ENCODE peak calls at places on chromosomes 7 and 10, in five cellular contexts. C is osteoblast, Y is lung, Z is ovary, I is upper lobe of right lung. T is an unnamed sample. For H3K27me3, the result is how much of the 10 kb centered on the place peaks cover.

GRCh38 chr7:133353775-133354174 is 100.9 kb downstream of the EXOC4 start:
- DNase-seq in Z (no peak), Y (no peak), C (no peak), I (no peak), T (no peak)

GRCh38 chr10:49526624-49527023 is 12.3 kb downstream of the ERCC6 start:
- DNase-seq in Y (no peak), Z (no peak), C (no peak), I (no peak), T (no peak)

GRCh38 chr7:130160455-130160854 is 44.8 kb downstream of the TMEM209 start:
- DNase-seq in C (no peak), I (no peak), Z (no peak), Y (no peak), T (no peak)

GRCh38 chr7:18706648-18707047 is 211.1 kb downstream of the HDAC9 start:
- DNase-seq in Z (no peak), C (no peak), Y (no peak), I (no peak), T (no peak)

GRCh38 chr10:71998840-71999194 is 34.6 kb downstream of the CHST3 start:
- DNase-seq in Y (no peak), Z (peak), I (no peak), C (peak), T (peak)

GRCh38 chr7:26419198-26419597 is 127.5 kb downstream of the SNX10 start:
- DNase-seq in C (no peak), Y (no peak), Z (no peak), I (no peak), T (no peak)

GRCh38 chr7:96998765-96999164 is 6.6 kb upstream of the DLX6 start:
- DNase-seq in Y (no peak), C (peak), Z (no peak), I (no peak), T (no peak)

GRCh38 chr7:76405738-76406137 is 3.8 kb downstream of the SSC4D start:
- DNase-seq in Y (no peak), I (no peak), Z (no peak), C (peak), T (no peak)

GRCh38 chr7:106779877-106780276 is 85.2 kb upstream of the PIK3CG start:
- DNase-seq in Y (no peak), I (no peak), C (no peak), Z (no peak), T (no peak)

GRCh38 chr7:29807179-29807841 is 1.0 kb downstream of the WIPF3 start:
- DNase-seq in I (no peak), Z (peak), C (peak), Y (no peak), T (no peak)

GRCh38 chr10:122655524-122656307 is 43.9 kb downstream of the C10orf120 start:
- DNase-seq in Z (no peak), Y (peak), C (peak), I (peak), T (no peak)

GRCh38 chr10:73998623-73999622 is 1.0 kb downstream of the VCL start:
- DNase-seq in I (peak), Y (peak), Z (peak), C (peak), T (peak)

GRCh38 chr10:61554925-61555324 is 101.7 kb upstream of the TMEM26 start:
- DNase-seq in I (no peak), Z (no peak), Y (no peak), C (no peak), T (no peak)

GRCh38 chr7:158327571-158328180 is 259.9 kb downstream of the PTPRN2 start:
- DNase-seq in C (peak), Y (no peak), I (no peak), Z (no peak), T (peak)

GRCh38 chr10:8060010-8060703 is 5.7 kb downstream of the GATA3 start:
- DNase-seq in C (peak), Z (no peak), I (no peak), Y (no peak), T (no peak)

GRCh38 chr10:10831085-10831484 is 186.6 kb upstream of the CELF2 start:
- DNase-seq in Y (peak), Z (peak), I (peak), C (peak), T (peak)

GRCh38 chr7:128425851-128426250 is 16.1 kb upstream of the IMPDH1 start:
- DNase-seq in C (peak), Y (peak), I (no peak), Z (peak), T (peak)

GRCh38 chr10:32909461-32909860 is 48.6 kb downstream of the ITGB1 start:
- DNase-seq in C (no peak), I (no peak), Z (no peak), Y (no peak), T (no peak)

GRCh38 chr7:142357953-142358520 is 100.2 kb upstream of the PRSS58 start:
- DNase-seq in C (peak), Z (no peak), Y (no peak), I (no peak), T (no peak)

GRCh38 chr7:140605337-140605736 is 35.3 kb downstream of the DENND2A start:
- DNase-seq in Z (no peak), Y (no peak), I (peak), C (peak), T (no peak)

GRCh38 chr7:96667026-96667425 is 42.6 kb downstream of the SEM1 start:
- DNase-seq in I (no peak), Y (no peak), C (peak), Z (no peak), T (no peak)

GRCh38 chr7:154903083-154903731 is 99.7 kb downstream of the PAXIP1 start:
- DNase-seq in Z (no peak), C (peak), I (peak), Y (no peak), T (no peak)

GRCh38 chr7:46811529-46811928 is 770.4 kb downstream of the TNS3 start:
- DNase-seq in Y (no peak), I (no peak), C (peak), Z (peak), T (no peak)

GRCh38 chr7:130486114-130486962 is 5.5 kb upstream of the MEST start:
- DNase-seq in I (peak), Y (peak), C (peak), Z (peak), T (no peak)

GRCh38 chr7:96995406-96996110 is 9.8 kb upstream of the DLX6 start:
- DNase-seq in Y (no peak), Z (no peak), I (peak), C (no peak), T (no peak)

GRCh38 chr10:3720228-3721019 is 64.6 kb downstream of the KLF6 start:
- DNase-seq in Z (no peak), C (peak), I (peak), Y (peak), T (peak)

GRCh38 chr7:143172354-143172753 is 10.9 kb upstream of the TAS2R39 start:
- DNase-seq in Y (peak), Z (no peak), C (peak), I (peak), T (no peak)

GRCh38 chr7:17487343-17487742 is 188.9 kb downstream of the AHR start:
- DNase-seq in C (peak), Y (no peak), Z (no peak), I (no peak), T (no peak)

GRCh38 chr10:3427846-3428442 is 255.4 kb upstream of the PITRM1 start:
- DNase-seq in Y (no peak), C (no peak), I (no peak), Z (no peak), T (peak)

GRCh38 chr7:43110790-43111362 is 1.6 kb upstream of the HECW1 start:
- DNase-seq in Z (no peak), Y (no peak), I (no peak), C (no peak), T (no peak)

GRCh38 chr10:9188022-9188810 is 1133.7 kb downstream of the GATA3 start:
- DNase-seq in Y (no peak), I (no peak), Z (no peak), C (no peak), T (no peak)

GRCh38 chr7:157818701-157819516 is 482.1 kb downstream of the DNAJB6 start:
- DNase-seq in C (no peak), I (peak), Y (no peak), Z (no peak), T (no peak)

GRCh38 chr10:28256776-28257175 is 46.1 kb downstream of the MPP7 start:
- DNase-seq in C (no peak), Y (no peak), I (no peak), Z (no peak), T (no peak)

GRCh38 chr10:69362471-69362954 is 54.2 kb downstream of the TACR2 start:
- DNase-seq in I (peak), C (peak), Z (no peak), Y (peak), T (peak)

GRCh38 chr10:18233775-18234174 is 93.6 kb downstream of the CACNB2 start:
- DNase-seq in Y (no peak), C (no peak), I (no peak), Z (peak), T (no peak)

GRCh38 chr10:44981172-44982113 is 2.8 kb upstream of the DEPP1 start:
- DNase-seq in I (no peak), C (peak), Z (peak), Y (no peak), T (no peak)

GRCh38 chr10:47305566-47305965 is 5.6 kb downstream of the GDF10 start:
- DNase-seq in Y (no peak), C (no peak), Z (no peak), I (no peak), T (no peak)

GRCh38 chr7:43391518-43391917 is 191.4 kb upstream of the STK17A start:
- DNase-seq in I (no peak), Z (no peak), Y (no peak), C (no peak), T (no peak)

DNA sequence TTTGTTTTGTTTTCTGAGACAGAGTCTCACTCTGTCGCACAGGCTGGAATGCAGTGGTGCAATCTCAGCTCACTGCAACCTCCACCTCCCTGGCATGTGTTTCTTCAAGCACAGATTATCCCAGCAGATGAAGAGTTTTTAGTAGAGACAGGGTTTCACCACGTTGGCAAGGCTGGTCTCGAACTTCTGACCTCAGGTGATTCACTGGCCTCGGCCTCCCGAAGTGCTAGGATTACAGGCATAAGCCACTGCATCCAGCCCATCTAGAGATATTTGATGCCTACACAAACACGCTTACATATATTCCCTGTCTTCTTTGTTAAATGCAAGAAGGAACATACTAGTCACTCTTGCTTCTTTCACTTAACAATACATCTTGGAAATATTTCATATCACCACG is 5.9 kb upstream of the PTF1A start:
- DNase-seq in I (no peak), Y (no peak), Z (no peak), C (no peak), T (no peak)
- H3K27me3 ChIP-seq in I (under half), Y (under half), Z (under half), C (under half), T (under half)

GRCh38 chr10:78720091-78720490 is 348.7 kb upstream of the ZMIZ1 start:
- DNase-seq in C (no peak), Y (no peak), Z (no peak), I (no peak), T (no peak)

GRCh38 chr10:78717200-78717599 is 351.6 kb upstream of the ZMIZ1 start:
- DNase-seq in Y (no peak), I (no peak), C (no peak), Z (no peak), T (peak)

GRCh38 chr10:78716034-78716660 is 352.6 kb upstream of the ZMIZ1 start:
- DNase-seq in Z (no peak), Y (no peak), C (no peak), I (no peak), T (no peak)

GRCh38 chr10:78719276-78719675 is 349.5 kb upstream of the ZMIZ1 start:
- DNase-seq in Z (no peak), Y (no peak), I (no peak), C (no peak), T (no peak)

GRCh38 chr10:78718032-78718572 is 350.7 kb upstream of the ZMIZ1 start:
- DNase-seq in I (no peak), C (no peak), Z (no peak), Y (no peak), T (no peak)
- TF ChIP-seq CTCF in I (no peak), C (no peak), Z (no peak), Y (no peak), T (no peak)

GRCh38 chr10:121495719-121496118 is 102.5 kb downstream of the FGFR2 start:
- DNase-seq in I (peak), C (no peak), Z (no peak), Y (peak), T (no peak)
- H3K27me3 ChIP-seq in I (under half), C (under half), Z (under half), Y (under half), T (under half)

DNA sequence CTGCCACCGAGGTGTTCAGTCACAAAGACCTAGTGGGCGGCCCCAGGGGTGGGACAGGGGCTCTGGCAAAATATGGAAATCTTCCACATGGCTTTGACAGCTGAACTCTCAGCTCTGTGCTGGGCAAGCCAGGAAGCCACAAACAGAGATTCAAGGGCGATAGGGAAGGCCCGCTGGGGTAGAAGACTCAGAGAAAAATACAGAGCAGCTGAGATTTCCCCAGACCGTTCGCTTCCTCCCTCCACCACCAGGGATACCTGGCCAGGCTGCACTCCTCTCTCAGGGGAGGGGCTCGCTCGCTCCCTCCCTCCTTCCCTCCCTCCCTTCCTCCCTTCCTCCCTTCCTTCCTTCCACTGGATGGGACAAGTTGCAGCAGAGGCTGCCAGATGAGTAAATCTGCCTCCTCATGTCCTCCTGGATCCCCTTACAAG is 260.5 kb downstream of the PRPF18 start:
- DNase-seq in I (no peak), C (no peak), Y (no peak), Z (no peak), T (no peak)
- TF ChIP-seq CTCF in I (no peak), C (no peak), Y (no peak), Z (no peak), T (no peak)

DNA sequence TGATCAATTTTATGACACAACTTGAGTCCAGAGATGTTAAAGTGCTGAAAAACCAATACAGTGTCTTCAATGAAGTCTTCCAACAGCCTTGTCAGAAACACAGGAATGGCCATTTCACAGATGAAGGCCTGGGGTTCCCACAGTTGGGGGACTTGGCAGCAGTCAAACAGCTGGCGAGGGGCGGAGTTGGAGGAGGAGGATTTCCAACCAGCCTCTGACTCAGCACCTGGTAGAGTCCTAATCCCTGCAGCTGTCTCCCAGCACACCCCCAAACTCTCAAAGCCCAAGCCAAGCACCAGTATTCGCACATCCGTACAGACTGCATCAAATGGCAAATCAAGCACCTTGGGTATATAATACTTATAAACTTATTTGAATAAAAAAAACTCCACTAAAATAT is 28.0 kb downstream of the CTBP2 start:
- DNase-seq in C (no peak), I (peak), Y (no peak), Z (no peak), T (no peak)
- H3K27me3 ChIP-seq in C (under half), I (under half), Y (under half), Z (under half), T (under half)

GRCh38 chr10:101297901-101298451 is 56.0 kb upstream of the BTRC start:
- DNase-seq in Y (peak), Z (peak), C (peak), I (peak), T (peak)

GRCh38 chr10:101304316-101304715 is 49.6 kb upstream of the BTRC start:
- DNase-seq in Z (no peak), C (no peak), I (no peak), Y (no peak), T (no peak)

GRCh38 chr10:101299211-101299610 is 54.8 kb upstream of the BTRC start:
- DNase-seq in Y (no peak), C (no peak), Z (no peak), I (no peak), T (no peak)

GRCh38 chr10:101303087-101303753 is 50.7 kb upstream of the BTRC start:
- DNase-seq in C (no peak), Z (no peak), I (no peak), Y (no peak), T (no peak)

GRCh38 chr10:101301111-101301731 is 52.7 kb upstream of the BTRC start:
- DNase-seq in Z (no peak), Y (no peak), I (no peak), C (peak), T (no peak)
- TF ChIP-seq CTCF in Z (no peak), Y (no peak), I (peak), C (peak), T (peak)

DNA sequence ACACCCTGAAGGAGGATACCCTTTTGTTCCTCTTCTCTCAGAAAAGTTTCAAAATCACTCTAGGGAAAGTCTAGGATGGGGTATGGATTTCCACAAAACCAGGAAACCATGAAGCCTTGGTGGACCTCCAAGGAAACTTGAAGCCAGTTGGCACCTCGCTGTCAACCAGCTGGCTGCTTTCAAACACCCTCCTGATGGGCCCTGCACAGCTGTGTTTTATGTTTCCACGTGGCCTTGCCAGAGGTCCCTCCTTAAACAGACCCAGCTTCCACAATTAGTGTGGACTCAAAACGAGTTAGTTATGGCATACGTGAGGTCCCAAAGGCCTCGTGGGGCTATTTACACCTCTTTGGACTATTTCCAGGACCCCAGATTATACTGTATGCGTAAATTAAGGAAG is 5.9 kb downstream of the PPP1R3A start:
- DNase-seq in I (no peak), C (no peak), Z (no peak), Y (no peak), T (no peak)
- H3K27me3 ChIP-seq in I (under half), C (under half), Z (under half), Y (under half), T (under half)